ENCODE peak calls at places on chromosome 1, in six cellular contexts. O, H, L, M, C and G are unnamed samples.

GRCh38 chr1:30780409-30780808 is 22.8 kb upstream of the LAPTM5 start:
- DNase-seq in O (no peak), H (no peak), L (peak; percentile 60), M (no peak), C (no peak), G (no peak)

GRCh38 chr1:183075861-183076260 is 52.6 kb downstream of the LAMC1 start:
- DNase-seq in O (no peak), H (no peak), L (no peak), M (peak; percentile 66), C (no peak), G (no peak)

GRCh38 chr1:67704351-67704750 is 19.4 kb downstream of the GADD45A start:
- DNase-seq in O (no peak), H (no peak), L (no peak), M (no peak), C (no peak), G (no peak)

GRCh38 chr1:167543566-167543965 is 10.0 kb downstream of the CREG1 start:
- DNase-seq in O (no peak), H (no peak), L (no peak), M (no peak), C (peak; percentile 9), G (no peak)

GRCh38 chr1:48405400-48405799 is 66.6 kb downstream of the SPATA6 start:
- DNase-seq in O (no peak), H (no peak), L (no peak), M (peak; percentile 3), C (no peak), G (no peak)

GRCh38 chr1:94737124-94737998 is 82.8 kb upstream of the SLC44A3 start:
- DNase-seq in O (no peak), H (no peak), L (no peak), M (peak; percentile 86), C (no peak), G (no peak)

GRCh38 chr1:206744683-206745082 is 25.9 kb upstream of the IL19 start:
- DNase-seq in O (no peak), H (no peak), L (no peak), M (no peak), C (no peak), G (no peak)

GRCh38 chr1:59730759-59731478 is 83.8 kb upstream of the HOOK1 start:
- DNase-seq in O (peak; percentile 76), H (no peak), L (no peak), M (peak; percentile 97), C (no peak), G (no peak)

GRCh38 chr1:17318262-17318661 is 10.3 kb downstream of the PADI4 start:
- DNase-seq in O (no peak), H (no peak), L (no peak), M (no peak), C (no peak), G (no peak)

GRCh38 chr1:233514946-233515391 is 98.9 kb upstream of the KCNK1 start:
- DNase-seq in O (no peak), H (no peak), L (no peak), M (no peak), C (no peak), G (no peak)